ENCODE peak calls at places on chromosomes 6 and 20, in ten cellular contexts. One of them, this sample, is unnamed.

GRCh38 chr6:116030745-116031144 is 29.9 kb downstream of the FRK start:
- DNase-seq in sigmoid colon: no peak
- DNase-seq in breast epithelium: no peak
- DNase-seq in A549: no peak
- DNase-seq in HCT116: no peak
- DNase-seq in IMR-90: no peak
- DNase-seq in ovary: no peak
- DNase-seq in heart left ventricle: no peak
- DNase-seq in endothelial cell of umbilical vein: no peak
- DNase-seq in esophagus squamous epithelium: no peak
- DNase-seq in this sample: no peak

GRCh38 chr6:87065117-87065516 is 29.8 kb downstream of the CGA start:
- DNase-seq in breast epithelium: no peak
- DNase-seq in heart left ventricle: no peak
- DNase-seq in HCT116: no peak
- DNase-seq in ovary: no peak
- DNase-seq in sigmoid colon: no peak
- DNase-seq in A549: no peak
- DNase-seq in esophagus squamous epithelium: no peak
- DNase-seq in endothelial cell of umbilical vein: no peak
- DNase-seq in IMR-90: no peak
- DNase-seq in this sample: no peak

GRCh38 chr6:12301009-12301408 is 10.8 kb downstream of the EDN1 start:
- DNase-seq in ovary: no peak
- DNase-seq in HCT116: no peak
- DNase-seq in IMR-90: no peak
- DNase-seq in A549: no peak
- DNase-seq in sigmoid colon: no peak
- DNase-seq in endothelial cell of umbilical vein: peak
- DNase-seq in breast epithelium: no peak
- DNase-seq in heart left ventricle: no peak
- DNase-seq in esophagus squamous epithelium: no peak
- DNase-seq in this sample: no peak

GRCh38 chr20:61797200-61797599 is 268.5 kb downstream of the TAF4 start:
- DNase-seq in heart left ventricle: no peak
- DNase-seq in ovary: no peak
- DNase-seq in breast epithelium: no peak
- DNase-seq in HCT116: no peak
- DNase-seq in sigmoid colon: no peak
- DNase-seq in endothelial cell of umbilical vein: no peak
- DNase-seq in esophagus squamous epithelium: no peak
- DNase-seq in IMR-90: no peak
- DNase-seq in A549: no peak
- DNase-seq in this sample: no peak

GRCh38 chr20:44640522-44640921 is 11.0 kb downstream of the ADA start:
- DNase-seq in sigmoid colon: no peak
- DNase-seq in breast epithelium: no peak
- DNase-seq in HCT116: no peak
- DNase-seq in A549: no peak
- DNase-seq in esophagus squamous epithelium: no peak
- DNase-seq in ovary: no peak
- DNase-seq in IMR-90: no peak
- DNase-seq in endothelial cell of umbilical vein: no peak
- DNase-seq in heart left ventricle: no peak
- DNase-seq in this sample: no peak

GRCh38 chr6:4727671-4728435 is 48.4 kb upstream of the CDYL start:
- DNase-seq in endothelial cell of umbilical vein: no peak
- DNase-seq in sigmoid colon: no peak
- DNase-seq in breast epithelium: no peak
- DNase-seq in esophagus squamous epithelium: no peak
- DNase-seq in ovary: no peak
- DNase-seq in HCT116: no peak
- DNase-seq in IMR-90: no peak
- DNase-seq in A549: no peak
- DNase-seq in heart left ventricle: no peak
- DNase-seq in this sample: no peak

GRCh38 chr20:15012551-15012950 is 675.1 kb upstream of the FLRT3 start:
- DNase-seq in sigmoid colon: no peak
- DNase-seq in esophagus squamous epithelium: no peak
- DNase-seq in heart left ventricle: no peak
- DNase-seq in ovary: no peak
- DNase-seq in IMR-90: no peak
- DNase-seq in endothelial cell of umbilical vein: no peak
- DNase-seq in A549: no peak
- DNase-seq in HCT116: no peak
- DNase-seq in breast epithelium: no peak
- DNase-seq in this sample: no peak

GRCh38 chr6:36613200-36613995 is 19.2 kb downstream of the SRSF3 start:
- DNase-seq in sigmoid colon: peak
- DNase-seq in A549: no peak
- DNase-seq in ovary: no peak
- DNase-seq in breast epithelium: no peak
- DNase-seq in IMR-90: no peak
- DNase-seq in heart left ventricle: no peak
- DNase-seq in endothelial cell of umbilical vein: no peak
- DNase-seq in HCT116: no peak
- DNase-seq in esophagus squamous epithelium: no peak
- DNase-seq in this sample: no peak

GRCh38 chr20:1336699-1337387 is 7.9 kb upstream of the SDCBP2 start:
- DNase-seq in heart left ventricle: peak
- DNase-seq in A549: no peak
- DNase-seq in sigmoid colon: peak
- DNase-seq in esophagus squamous epithelium: no peak
- DNase-seq in ovary: peak
- DNase-seq in IMR-90: no peak
- DNase-seq in HCT116: no peak
- DNase-seq in breast epithelium: peak
- DNase-seq in endothelial cell of umbilical vein: peak
- DNase-seq in this sample: no peak

GRCh38 chr6:163780993-163781392 is 366.5 kb downstream of the QKI start:
- DNase-seq in IMR-90: peak
- DNase-seq in A549: no peak
- DNase-seq in esophagus squamous epithelium: no peak
- DNase-seq in sigmoid colon: peak
- DNase-seq in heart left ventricle: peak
- DNase-seq in HCT116: no peak
- DNase-seq in breast epithelium: no peak
- DNase-seq in ovary: no peak
- DNase-seq in endothelial cell of umbilical vein: no peak
- DNase-seq in this sample: peak

GRCh38 chr6:155517282-155517681 is 61.6 kb upstream of the NOX3 start:
- DNase-seq in HCT116: no peak
- DNase-seq in A549: no peak
- DNase-seq in endothelial cell of umbilical vein: no peak
- DNase-seq in heart left ventricle: no peak
- DNase-seq in esophagus squamous epithelium: no peak
- DNase-seq in breast epithelium: no peak
- DNase-seq in ovary: no peak
- DNase-seq in IMR-90: no peak
- DNase-seq in sigmoid colon: no peak
- DNase-seq in this sample: no peak

GRCh38 chr6:89866024-89866678 is 28.1 kb upstream of the GJA10 start:
- DNase-seq in breast epithelium: no peak
- DNase-seq in IMR-90: no peak
- DNase-seq in esophagus squamous epithelium: no peak
- DNase-seq in A549: no peak
- DNase-seq in ovary: no peak
- DNase-seq in heart left ventricle: no peak
- DNase-seq in sigmoid colon: no peak
- DNase-seq in HCT116: no peak
- DNase-seq in endothelial cell of umbilical vein: no peak
- DNase-seq in this sample: no peak

GRCh38 chr6:4280721-4281120 is 145.3 kb upstream of the ECI2 start:
- DNase-seq in A549: peak
- DNase-seq in breast epithelium: no peak
- DNase-seq in sigmoid colon: no peak
- DNase-seq in ovary: no peak
- DNase-seq in HCT116: no peak
- DNase-seq in endothelial cell of umbilical vein: peak
- DNase-seq in esophagus squamous epithelium: no peak
- DNase-seq in heart left ventricle: peak
- DNase-seq in IMR-90: peak
- DNase-seq in this sample: no peak

GRCh38 chr6:35049885-35050284 is 91.3 kb downstream of the TCP11 start:
- DNase-seq in IMR-90: peak
- DNase-seq in HCT116: no peak
- DNase-seq in endothelial cell of umbilical vein: no peak
- DNase-seq in A549: no peak
- DNase-seq in breast epithelium: no peak
- DNase-seq in sigmoid colon: peak
- DNase-seq in esophagus squamous epithelium: no peak
- DNase-seq in heart left ventricle: peak
- DNase-seq in ovary: no peak
- DNase-seq in this sample: no peak

GRCh38 chr6:165497472-165497871 is 165.6 kb downstream of the PDE10A start:
- DNase-seq in ovary: no peak
- DNase-seq in esophagus squamous epithelium: no peak
- DNase-seq in heart left ventricle: no peak
- DNase-seq in sigmoid colon: no peak
- DNase-seq in HCT116: no peak
- DNase-seq in endothelial cell of umbilical vein: no peak
- DNase-seq in IMR-90: peak
- DNase-seq in breast epithelium: no peak
- DNase-seq in A549: no peak
- DNase-seq in this sample: no peak

GRCh38 chr6:53103993-53104675 is 38.9 kb downstream of the FBXO9 start:
- DNase-seq in sigmoid colon: no peak
- DNase-seq in heart left ventricle: no peak
- DNase-seq in esophagus squamous epithelium: no peak
- DNase-seq in ovary: no peak
- DNase-seq in IMR-90: no peak
- DNase-seq in endothelial cell of umbilical vein: peak
- DNase-seq in breast epithelium: no peak
- DNase-seq in A549: no peak
- DNase-seq in HCT116: no peak
- DNase-seq in this sample: no peak
- TF ChIP-seq CTCF in sigmoid colon: peak
- TF ChIP-seq CTCF in heart left ventricle: peak
- TF ChIP-seq CTCF in esophagus squamous epithelium: no peak
- TF ChIP-seq CTCF in ovary: no peak
- TF ChIP-seq CTCF in IMR-90: no peak
- TF ChIP-seq CTCF in endothelial cell of umbilical vein: no peak
- TF ChIP-seq CTCF in breast epithelium: no peak
- TF ChIP-seq CTCF in A549: peak
- TF ChIP-seq CTCF in HCT116: peak
- TF ChIP-seq CTCF in this sample: no peak

GRCh38 chr6:15247750-15248450 is 2.0 kb downstream of the JARID2 start:
- DNase-seq in heart left ventricle: peak
- DNase-seq in IMR-90: peak
- DNase-seq in endothelial cell of umbilical vein: peak
- DNase-seq in A549: peak
- DNase-seq in sigmoid colon: peak
- DNase-seq in breast epithelium: peak
- DNase-seq in esophagus squamous epithelium: peak
- DNase-seq in HCT116: no peak
- DNase-seq in ovary: peak
- DNase-seq in this sample: peak
- TF ChIP-seq POLR2A in heart left ventricle: no peak
- TF ChIP-seq POLR2A in IMR-90: peak
- TF ChIP-seq POLR2A in endothelial cell of umbilical vein: no peak
- TF ChIP-seq POLR2A in A549: peak
- TF ChIP-seq POLR2A in sigmoid colon: no peak
- TF ChIP-seq POLR2A in breast epithelium: no peak
- TF ChIP-seq POLR2A in esophagus squamous epithelium: no peak
- TF ChIP-seq POLR2A in HCT116: no peak
- TF ChIP-seq POLR2A in ovary: peak
- TF ChIP-seq POLR2A in this sample: no peak

GRCh38 chr6:106512958-106513480 is 116.3 kb downstream of the RTN4IP1 start:
- DNase-seq in HCT116: no peak
- DNase-seq in sigmoid colon: no peak
- DNase-seq in ovary: no peak
- DNase-seq in breast epithelium: no peak
- DNase-seq in esophagus squamous epithelium: no peak
- DNase-seq in heart left ventricle: no peak
- DNase-seq in A549: no peak
- DNase-seq in endothelial cell of umbilical vein: peak
- DNase-seq in IMR-90: no peak
- DNase-seq in this sample: no peak

GRCh38 chr6:106516629-106517028 is 112.7 kb downstream of the RTN4IP1 start:
- DNase-seq in endothelial cell of umbilical vein: no peak
- DNase-seq in esophagus squamous epithelium: no peak
- DNase-seq in IMR-90: no peak
- DNase-seq in A549: no peak
- DNase-seq in ovary: no peak
- DNase-seq in sigmoid colon: no peak
- DNase-seq in heart left ventricle: no peak
- DNase-seq in HCT116: no peak
- DNase-seq in breast epithelium: no peak
- DNase-seq in this sample: no peak

GRCh38 chr6:106513813-106514212 is 115.5 kb downstream of the RTN4IP1 start:
- DNase-seq in breast epithelium: no peak
- DNase-seq in IMR-90: no peak
- DNase-seq in endothelial cell of umbilical vein: peak
- DNase-seq in ovary: no peak
- DNase-seq in A549: no peak
- DNase-seq in sigmoid colon: no peak
- DNase-seq in HCT116: no peak
- DNase-seq in heart left ventricle: no peak
- DNase-seq in esophagus squamous epithelium: no peak
- DNase-seq in this sample: no peak

GRCh38 chr6:106512048-106512957 is 117.0 kb downstream of the RTN4IP1 start:
- DNase-seq in A549: no peak
- DNase-seq in IMR-90: no peak
- DNase-seq in sigmoid colon: peak
- DNase-seq in ovary: peak
- DNase-seq in esophagus squamous epithelium: no peak
- DNase-seq in heart left ventricle: peak
- DNase-seq in HCT116: no peak
- DNase-seq in endothelial cell of umbilical vein: peak
- DNase-seq in breast epithelium: peak
- DNase-seq in this sample: peak

GRCh38 chr6:106514281-106514885 is 114.9 kb downstream of the RTN4IP1 start:
- DNase-seq in breast epithelium: no peak
- DNase-seq in heart left ventricle: no peak
- DNase-seq in ovary: no peak
- DNase-seq in esophagus squamous epithelium: no peak
- DNase-seq in endothelial cell of umbilical vein: no peak
- DNase-seq in sigmoid colon: no peak
- DNase-seq in HCT116: no peak
- DNase-seq in IMR-90: no peak
- DNase-seq in A549: no peak
- DNase-seq in this sample: no peak
- H3K4me3 ChIP-seq in breast epithelium: peak
- H3K4me3 ChIP-seq in heart left ventricle: no peak
- H3K4me3 ChIP-seq in ovary: no peak
- H3K4me3 ChIP-seq in esophagus squamous epithelium: peak
- H3K4me3 ChIP-seq in endothelial cell of umbilical vein: no peak
- H3K4me3 ChIP-seq in sigmoid colon: no peak
- H3K4me3 ChIP-seq in HCT116: no peak
- H3K4me3 ChIP-seq in IMR-90: no peak
- H3K4me3 ChIP-seq in A549: no peak
- H3K4me3 ChIP-seq in this sample: no peak

GRCh38 chr20:60214901-60215522 is 256.8 kb downstream of the CDH26 start:
- DNase-seq in A549: no peak
- DNase-seq in breast epithelium: no peak
- DNase-seq in esophagus squamous epithelium: no peak
- DNase-seq in sigmoid colon: no peak
- DNase-seq in HCT116: no peak
- DNase-seq in ovary: no peak
- DNase-seq in endothelial cell of umbilical vein: no peak
- DNase-seq in heart left ventricle: no peak
- DNase-seq in IMR-90: no peak
- DNase-seq in this sample: no peak
- TF ChIP-seq CTCF in A549: no peak
- TF ChIP-seq CTCF in breast epithelium: no peak
- TF ChIP-seq CTCF in esophagus squamous epithelium: no peak
- TF ChIP-seq CTCF in sigmoid colon: no peak
- TF ChIP-seq CTCF in HCT116: no peak
- TF ChIP-seq CTCF in ovary: no peak
- TF ChIP-seq CTCF in endothelial cell of umbilical vein: no peak
- TF ChIP-seq CTCF in heart left ventricle: no peak
- TF ChIP-seq CTCF in IMR-90: no peak
- TF ChIP-seq CTCF in this sample: no peak